ENCODE peak calls at places on chromosomes 1 and 21, in nine cellular contexts. One of them, this sample, is unnamed.
A peak's percentile ranks its signal among the peaks of the same experiment; 100 is the strongest.

GRCh38 chr1:41672641-41673313 is 188.3 kb upstream of the EDN2 start:
- DNase-seq in EL: peak; percentile 86
- DNase-seq in stromal cell of bone marrow: no peak
- DNase-seq in effector CD4-positive, alpha-beta T cell: no peak
- DNase-seq in NAMALWA: peak; percentile 28
- DNase-seq in BE2C: no peak
- DNase-seq in Right ventricle myocardium superior: no peak
- DNase-seq in transverse colon: no peak
- DNase-seq in EH: peak; percentile 58
- DNase-seq in this sample: no peak

GRCh38 chr1:26785611-26786436 is 1.9 kb upstream of the PIGV start:
- DNase-seq in EL: peak; percentile 31
- DNase-seq in stromal cell of bone marrow: no peak
- DNase-seq in effector CD4-positive, alpha-beta T cell: no peak
- DNase-seq in NAMALWA: no peak
- DNase-seq in BE2C: no peak
- DNase-seq in Right ventricle myocardium superior: no peak
- DNase-seq in transverse colon: peak; percentile 28
- DNase-seq in EH: peak; percentile 76
- DNase-seq in this sample: no peak

GRCh38 chr21:36403713-36404112 is 18.5 kb downstream of the CHAF1B start:
- DNase-seq in EL: no peak
- DNase-seq in stromal cell of bone marrow: no peak
- DNase-seq in effector CD4-positive, alpha-beta T cell: no peak
- DNase-seq in NAMALWA: no peak
- DNase-seq in BE2C: no peak
- DNase-seq in Right ventricle myocardium superior: no peak
- DNase-seq in transverse colon: no peak
- DNase-seq in EH: no peak
- DNase-seq in this sample: no peak

GRCh38 chr1:239976130-239976968 is 115.3 kb upstream of the FMN2 start:
- DNase-seq in EL: peak; percentile 64
- DNase-seq in stromal cell of bone marrow: peak; percentile 39
- DNase-seq in effector CD4-positive, alpha-beta T cell: peak; percentile 27
- DNase-seq in NAMALWA: peak; percentile 64
- DNase-seq in BE2C: peak; percentile 68
- DNase-seq in Right ventricle myocardium superior: no peak
- DNase-seq in transverse colon: peak; percentile 44
- DNase-seq in EH: peak; percentile 59
- DNase-seq in this sample: peak; percentile 20

GRCh38 chr1:198876371-198876871 is 237.6 kb downstream of the PTPRC start:
- DNase-seq in EL: no peak
- DNase-seq in stromal cell of bone marrow: no peak
- DNase-seq in effector CD4-positive, alpha-beta T cell: no peak
- DNase-seq in NAMALWA: no peak
- DNase-seq in BE2C: peak; percentile 74
- DNase-seq in Right ventricle myocardium superior: no peak
- DNase-seq in transverse colon: no peak
- DNase-seq in EH: no peak
- DNase-seq in this sample: no peak

GRCh38 chr21:45039309-45040113 is 34.9 kb upstream of the ADARB1 start:
- DNase-seq in EL: no peak
- DNase-seq in stromal cell of bone marrow: no peak
- DNase-seq in effector CD4-positive, alpha-beta T cell: no peak
- DNase-seq in NAMALWA: no peak
- DNase-seq in BE2C: no peak
- DNase-seq in Right ventricle myocardium superior: no peak
- DNase-seq in transverse colon: no peak
- DNase-seq in EH: no peak
- DNase-seq in this sample: no peak

GRCh38 chr1:220702733-220703704 is 12.9 kb downstream of the C1orf115 start:
- DNase-seq in EL: no peak
- DNase-seq in stromal cell of bone marrow: no peak
- DNase-seq in effector CD4-positive, alpha-beta T cell: no peak
- DNase-seq in NAMALWA: no peak
- DNase-seq in BE2C: no peak
- DNase-seq in Right ventricle myocardium superior: no peak
- DNase-seq in transverse colon: no peak
- DNase-seq in EH: no peak
- DNase-seq in this sample: no peak

GRCh38 chr1:2786329-2787162 is 14.9 kb downstream of the TTC34 start:
- DNase-seq in EL: no peak
- DNase-seq in stromal cell of bone marrow: no peak
- DNase-seq in effector CD4-positive, alpha-beta T cell: peak; percentile 69
- DNase-seq in NAMALWA: peak; percentile 74
- DNase-seq in BE2C: peak; percentile 56
- DNase-seq in Right ventricle myocardium superior: peak; percentile 67
- DNase-seq in transverse colon: peak; percentile 57
- DNase-seq in EH: no peak
- DNase-seq in this sample: no peak

GRCh38 chr1:112533029-112533428 is 24.3 kb downstream of the WNT2B start:
- DNase-seq in EL: peak; percentile 85
- DNase-seq in stromal cell of bone marrow: no peak
- DNase-seq in effector CD4-positive, alpha-beta T cell: no peak
- DNase-seq in NAMALWA: no peak
- DNase-seq in BE2C: no peak
- DNase-seq in Right ventricle myocardium superior: no peak
- DNase-seq in transverse colon: no peak
- DNase-seq in EH: peak; percentile 88
- DNase-seq in this sample: no peak

GRCh38 chr1:28249879-28250295 is 9.4 kb upstream of the SESN2 start:
- DNase-seq in EL: no peak
- DNase-seq in stromal cell of bone marrow: no peak
- DNase-seq in effector CD4-positive, alpha-beta T cell: no peak
- DNase-seq in NAMALWA: no peak
- DNase-seq in BE2C: no peak
- DNase-seq in Right ventricle myocardium superior: no peak
- DNase-seq in transverse colon: no peak
- DNase-seq in EH: no peak
- DNase-seq in this sample: no peak

GRCh38 chr1:205961405-205961804 is 18.1 kb upstream of the SLC26A9 start:
- DNase-seq in EL: peak; percentile 30
- DNase-seq in stromal cell of bone marrow: peak; percentile 13
- DNase-seq in effector CD4-positive, alpha-beta T cell: no peak
- DNase-seq in NAMALWA: no peak
- DNase-seq in BE2C: no peak
- DNase-seq in Right ventricle myocardium superior: no peak
- DNase-seq in transverse colon: no peak
- DNase-seq in EH: peak; percentile 43
- DNase-seq in this sample: no peak

GRCh38 chr1:27303509-27303908 is 18.5 kb upstream of the TMEM222 start:
- DNase-seq in EL: no peak
- DNase-seq in stromal cell of bone marrow: no peak
- DNase-seq in effector CD4-positive, alpha-beta T cell: no peak
- DNase-seq in NAMALWA: no peak
- DNase-seq in BE2C: no peak
- DNase-seq in Right ventricle myocardium superior: no peak
- DNase-seq in transverse colon: no peak
- DNase-seq in EH: no peak
- DNase-seq in this sample: no peak

This sample was measured in MG63.